ENCODE peak calls at places on chromosomes 11 and 22, in ten cellular contexts. A is H54; J is iPS-NIHi11; Z is C1 segment of cervical spinal cord; C is neural crest cell; U is aorta; N is astrocyte of the hippocampus; R is CD4-positive, CD25-positive, alpha-beta regulatory T cell; Q is Calu3; K is stimulated activated CD4-positive, alpha-beta T cell treated with anti-CD3 and anti-CD28 coated beads, Interleukin-4, amount 100 ng/mL, for 1 hour. V is an unnamed sample.

GRCh38 chr11:130726234-130726559 is 190.1 kb downstream of the SNX19 start:
- DNase-seq in A (no peak), J (no peak), Z (no peak), C (no peak), U (peak; percentile 65), N (peak; percentile 85), R (no peak), Q (no peak), K (no peak), V (no peak)

GRCh38 chr22:20222764-20223420 is 45.2 kb downstream of the RTN4R start:
- DNase-seq in A (no peak), J (no peak), Z (no peak), C (no peak), U (no peak), N (no peak), R (no peak), Q (no peak), K (no peak), V (no peak)

GRCh38 chr11:2687782-2688191 is 12.0 kb downstream of the KCNQ1OT1 start:
- DNase-seq in A (no peak), J (peak; percentile 65), Z (no peak), C (no peak), U (peak; percentile 35), N (no peak), R (no peak), Q (no peak), K (no peak), V (peak; percentile 34)

GRCh38 chr22:29156507-29156906 is 49.2 kb upstream of the EMID1 start:
- DNase-seq in A (no peak), J (peak; percentile 58), Z (no peak), C (no peak), U (no peak), N (no peak), R (no peak), Q (no peak), K (no peak), V (no peak)

GRCh38 chr22:41620646-41621098 is at the start of gene DESI1:
- DNase-seq in A (no peak), J (no peak), Z (no peak), C (no peak), U (no peak), N (no peak), R (no peak), Q (peak; percentile 59), K (no peak), V (no peak)

GRCh38 chr11:34565417-34566208 is 52.0 kb upstream of the ELF5 start:
- DNase-seq in A (peak; percentile 18), J (peak; percentile 64), Z (no peak), C (no peak), U (no peak), N (no peak), R (no peak), Q (no peak), K (no peak), V (no peak)

GRCh38 chr11:3916962-3917361 is 61.5 kb downstream of the STIM1 start:
- DNase-seq in A (no peak), J (no peak), Z (no peak), C (no peak), U (no peak), N (no peak), R (no peak), Q (no peak), K (peak; percentile 7), V (no peak)

GRCh38 chr11:124725719-124726105 is 14.0 kb upstream of the NRGN start:
- DNase-seq in A (no peak), J (no peak), Z (no peak), C (no peak), U (no peak), N (no peak), R (no peak), Q (no peak), K (no peak), V (no peak)

GRCh38 chr22:38030311-38031133 is 26.7 kb upstream of the PICK1 start:
- DNase-seq in A (no peak), J (no peak), Z (no peak), C (no peak), U (no peak), N (no peak), R (no peak), Q (no peak), K (no peak), V (no peak)

GRCh38 chr11:7892059-7892699 is 38.9 kb downstream of the OR10A6 start:
- DNase-seq in A (peak; percentile 23), J (no peak), Z (no peak), C (no peak), U (no peak), N (peak; percentile 16), R (no peak), Q (no peak), K (no peak), V (no peak)

GRCh38 chr22:50016988-50017700 is 4.6 kb upstream of the IL17REL start:
- DNase-seq in A (no peak), J (peak; percentile 11), Z (no peak), C (no peak), U (no peak), N (no peak), R (no peak), Q (peak; percentile 79), K (peak; percentile 78), V (no peak)

GRCh38 chr22:32748509-32748908 is 53.0 kb upstream of the TIMP3 start:
- DNase-seq in A (no peak), J (no peak), Z (no peak), C (no peak), U (no peak), N (no peak), R (no peak), Q (no peak), K (no peak), V (no peak)

GRCh38 chr22:23075050-23075449 is 4.7 kb downstream of the GNAZ start:
- DNase-seq in A (no peak), J (no peak), Z (no peak), C (no peak), U (no peak), N (no peak), R (no peak), Q (no peak), K (no peak), V (no peak)

GRCh38 chr11:17267576-17267975 is 9.0 kb upstream of the NUCB2 start:
- DNase-seq in A (peak; percentile 42), J (no peak), Z (no peak), C (no peak), U (no peak), N (peak; percentile 26), R (no peak), Q (peak; percentile 50), K (no peak), V (no peak)

GRCh38 chr11:61828379-61828628 is 204 bp downstream of the FADS2 start:
- DNase-seq in A (no peak), J (no peak), Z (no peak), C (no peak), U (no peak), N (no peak), R (no peak), Q (no peak), K (no peak), V (no peak)

GRCh38 chr11:129210831-129211181 is 18.7 kb upstream of the ARHGAP32 start:
- DNase-seq in A (no peak), J (no peak), Z (no peak), C (no peak), U (no peak), N (no peak), R (no peak), Q (no peak), K (no peak), V (no peak)

GRCh38 chr22:39556970-39557811 is 13.4 kb upstream of the CACNA1I start:
- DNase-seq in A (no peak), J (peak; percentile 59), Z (no peak), C (no peak), U (no peak), N (peak; percentile 46), R (no peak), Q (peak; percentile 47), K (peak; percentile 63), V (no peak)

V was measured in CD14-positive monocyte.